ENCODE peak calls at places on chromosomes 5 and 9, in four cellular contexts. R is GM12865, D is tibial nerve, L is left ventricle myocardium inferior. O is an unnamed sample.
A peak's percentile ranks its signal among the peaks of the same experiment; 100 is the strongest.

GRCh38 chr9:115237383-115238087 is 119.6 kb upstream of the TNC start:
- DNase-seq in R (no peak), D (no peak), L (peak; percentile 33), O (no peak)

GRCh38 chr9:29422445-29422844 is 1849.2 kb upstream of the C9orf72 start:
- DNase-seq in R (no peak), D (no peak), L (no peak), O (no peak)

GRCh38 chr5:133336121-133336968 is 276.0 kb downstream of the FSTL4 start:
- DNase-seq in R (no peak), D (no peak), L (no peak), O (no peak)

GRCh38 chr5:78530342-78531096 is 118.1 kb downstream of the LHFPL2 start:
- DNase-seq in R (peak; percentile 55), D (no peak), L (no peak), O (no peak)

GRCh38 chr9:125932012-125932411 is 184.8 kb downstream of the PBX3 start:
- DNase-seq in R (no peak), D (no peak), L (no peak), O (no peak)

GRCh38 chr9:110329676-110330235 is 7.9 kb downstream of the TXNDC8 start:
- DNase-seq in R (peak; percentile 6), D (no peak), L (no peak), O (no peak)

GRCh38 chr5:73858054-73858453 is 232.1 kb downstream of the ARHGEF28 start:
- DNase-seq in R (no peak), D (no peak), L (no peak), O (no peak)

GRCh38 chr5:110631236-110631635 is 95.2 kb downstream of the TMEM232 start:
- DNase-seq in R (no peak), D (no peak), L (no peak), O (no peak)

GRCh38 chr5:76408104-76408644 is 5.1 kb downstream of the IQGAP2 start:
- DNase-seq in R (no peak), D (no peak), L (no peak), O (no peak)

GRCh38 chr9:12775963-12776774 is 1.3 kb downstream of the LURAP1L start:
- DNase-seq in R (peak; percentile 56), D (peak; percentile 62), L (peak; percentile 82), O (no peak)

GRCh38 chr5:140157032-140157781 is 17.8 kb upstream of the CYSTM1 start:
- DNase-seq in R (peak; percentile 88), D (peak; percentile 84), L (peak; percentile 90), O (peak; percentile 49)

GRCh38 chr5:149902177-149902576 is 42.4 kb downstream of the PDE6A start:
- DNase-seq in R (no peak), D (no peak), L (no peak), O (no peak)

GRCh38 chr9:94096819-94097577 is 12.7 kb downstream of the PTPDC1 start:
- DNase-seq in R (no peak), D (no peak), L (no peak), O (no peak)

GRCh38 chr9:130433947-130434262 is 10.9 kb upstream of the ASS1 start:
- DNase-seq in R (no peak), D (no peak), L (no peak), O (no peak)
- H3K4me3 ChIP-seq in R (no peak overlapping the region), D (no peak overlapping the region), L (peak overlapping the region; percentile 63), O (peak overlapping the region; percentile 44)

DNA sequence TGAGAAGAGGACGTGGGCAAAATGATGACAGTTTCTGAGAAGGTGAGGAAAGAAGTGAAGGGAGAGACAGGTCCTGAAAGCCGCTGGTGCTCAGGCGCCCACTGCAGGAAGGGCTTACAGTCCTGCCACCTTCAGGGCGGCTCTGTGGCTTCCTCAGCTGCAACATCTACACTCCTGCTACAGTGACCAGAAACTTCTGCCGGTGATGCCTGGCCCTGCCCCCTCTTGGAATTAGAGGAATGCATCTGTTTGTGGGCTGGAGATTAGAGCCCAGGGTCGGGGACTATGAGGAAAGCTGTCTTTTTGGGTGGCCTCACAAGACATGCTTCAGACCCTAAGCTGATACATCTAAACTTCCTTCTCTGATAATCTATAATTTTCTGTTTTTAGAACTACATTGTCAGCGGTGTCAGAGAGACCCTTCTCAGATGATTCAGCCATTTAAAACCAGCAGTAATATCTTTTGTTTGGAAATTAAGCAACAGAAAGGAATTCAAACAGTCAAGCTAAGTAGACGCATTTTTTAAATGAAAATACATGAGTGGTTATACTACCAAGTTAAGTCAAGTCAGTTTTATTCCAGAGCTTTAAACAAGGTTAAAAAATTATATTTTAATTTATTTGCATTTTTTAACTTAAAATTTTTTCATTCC is 30.4 kb downstream of the PRDM6 start:
- DNase-seq in R (peak; percentile 9), D (no peak), L (no peak), O (no peak)
- H3K4me3 ChIP-seq in R (no peak overlapping the region), D (no peak overlapping the region), L (no peak overlapping the region), O (no peak overlapping the region)

DNA sequence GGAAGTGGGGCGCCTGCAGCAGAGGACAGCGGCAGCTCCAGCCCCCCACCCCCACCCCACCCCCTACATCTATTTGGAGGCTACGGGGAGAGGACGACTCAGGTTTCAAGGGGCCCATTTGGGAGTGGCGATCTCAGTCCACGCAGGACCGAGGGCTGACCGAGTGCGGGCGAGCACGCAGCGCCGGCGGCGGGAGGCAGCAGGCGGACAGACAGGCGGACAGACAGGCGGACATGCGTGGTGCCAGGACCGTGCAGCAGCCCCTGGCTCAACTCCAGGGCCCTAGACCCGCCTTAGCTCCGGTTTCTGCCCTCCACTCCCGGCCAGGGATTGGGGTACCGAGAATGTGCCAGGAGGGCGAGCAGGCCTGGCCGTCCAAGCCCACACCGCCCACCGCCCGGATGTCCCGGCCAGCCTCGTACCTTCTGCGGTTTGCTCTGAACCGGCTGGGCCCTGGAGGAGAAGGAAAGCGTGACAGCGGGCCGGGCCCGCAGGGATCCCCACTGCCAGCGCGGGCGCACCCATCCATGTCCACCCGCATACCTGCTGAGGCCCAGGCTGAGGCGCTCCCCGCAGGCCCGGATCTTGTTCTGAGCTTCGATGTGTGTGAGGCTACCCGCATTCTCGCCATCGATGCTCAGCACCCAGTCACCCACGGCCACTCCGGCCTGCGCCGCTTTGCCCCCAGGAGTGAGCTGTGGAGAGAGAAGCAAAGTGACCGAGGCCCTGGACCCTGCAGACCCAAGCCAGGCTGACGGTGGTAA is 5.2 kb downstream of the PDLIM7 start:
- DNase-seq in R (no peak), D (no peak), L (no peak), O (no peak)
- H3K4me3 ChIP-seq in R (no peak overlapping the region), D (no peak overlapping the region), L (no peak overlapping the region), O (no peak overlapping the region)

GRCh38 chr5:180113660-180114303 is 42.2 kb upstream of the RNF130 start:
- DNase-seq in R (no peak), D (no peak), L (no peak), O (no peak)
- H3K4me3 ChIP-seq in R (no peak overlapping the region), D (no peak overlapping the region), L (no peak overlapping the region), O (no peak overlapping the region)

DNA sequence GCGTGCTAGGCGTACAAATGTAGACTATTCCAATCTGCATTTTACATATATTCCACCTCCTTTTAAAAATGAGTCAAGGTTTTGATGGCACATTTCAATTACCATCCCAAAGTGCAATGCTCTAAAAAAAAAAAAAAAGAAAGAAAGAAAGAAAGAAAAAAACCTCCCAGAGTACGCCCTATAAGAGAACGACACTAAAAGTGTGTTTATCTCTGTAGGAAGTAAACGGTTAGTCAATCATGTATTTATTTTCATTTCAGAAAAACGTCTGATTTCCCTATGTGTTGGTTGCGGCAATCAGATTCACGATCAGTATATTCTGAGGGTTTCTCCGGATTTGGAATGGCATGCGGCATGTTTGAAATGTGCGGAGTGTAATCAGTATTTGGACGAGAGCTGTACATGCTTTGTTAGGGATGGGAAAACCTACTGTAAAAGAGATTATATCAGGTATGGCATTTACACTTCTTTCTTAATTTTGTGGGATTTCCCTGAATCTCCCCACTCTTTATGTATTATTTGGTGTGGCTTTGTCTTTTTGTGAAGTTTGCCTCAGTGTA is 1.1 kb downstream of the ISL1 start:
- DNase-seq in R (no peak), D (no peak), L (no peak), O (no peak)
- H3K4me3 ChIP-seq in R (no peak overlapping the region), D (no peak overlapping the region), L (no peak overlapping the region), O (no peak overlapping the region)

DNA sequence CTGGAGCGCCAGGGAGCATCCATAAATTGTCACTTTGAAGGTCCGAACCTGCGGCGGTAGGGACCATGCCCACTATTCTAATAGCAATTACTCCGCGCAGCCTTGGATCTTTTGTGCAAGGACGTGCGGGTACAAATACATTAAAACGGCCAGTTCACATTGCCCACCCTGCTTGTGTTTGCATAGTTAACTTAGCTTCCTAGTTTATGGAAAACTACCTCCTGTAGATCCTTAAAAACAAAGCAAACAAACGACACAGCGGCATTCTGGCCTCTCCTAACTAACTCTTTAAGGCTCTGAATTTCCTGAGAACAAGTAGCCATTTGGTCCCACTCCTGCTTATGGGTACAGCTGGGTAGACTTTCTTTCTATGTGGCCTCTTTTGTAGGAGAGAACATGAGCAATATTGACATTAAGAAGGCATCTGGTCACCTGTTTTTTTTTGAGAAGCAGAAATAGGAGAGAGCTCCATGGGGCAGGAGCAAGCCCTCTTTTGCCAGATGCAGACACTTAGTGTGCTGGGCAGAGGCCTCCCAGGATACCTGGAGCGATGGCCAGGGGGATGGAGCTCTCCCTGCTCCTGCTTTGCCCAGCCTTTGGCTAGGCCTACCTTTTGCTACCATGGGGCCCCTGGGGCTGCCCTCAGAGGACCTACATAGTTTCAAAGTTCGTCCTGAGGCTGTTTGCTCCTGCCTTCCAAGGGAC is 2.1 kb upstream of the STC2 start:
- DNase-seq in R (no peak), D (no peak), L (no peak), O (no peak)
- H3K4me3 ChIP-seq in R (peak overlapping the region; percentile 90), D (no peak overlapping the region), L (peak overlapping the region; percentile 66), O (no peak overlapping the region)

GRCh38 chr9:98046161-98046543 is 10.4 kb upstream of the NANS start:
- DNase-seq in R (no peak), D (no peak), L (no peak), O (no peak)

GRCh38 chr9:98049668-98050067 is 6.9 kb upstream of the NANS start:
- DNase-seq in R (no peak), D (no peak), L (no peak), O (no peak)

GRCh38 chr9:98047002-98047401 is 9.5 kb upstream of the NANS start:
- DNase-seq in R (peak; percentile 33), D (no peak), L (no peak), O (no peak)

GRCh38 chr9:98043921-98044320 is 12.6 kb upstream of the NANS start:
- DNase-seq in R (no peak), D (no peak), L (no peak), O (no peak)

GRCh38 chr9:98045234-98046160 is 11.0 kb upstream of the NANS start:
- DNase-seq in R (peak; percentile 91), D (no peak), L (no peak), O (no peak)
- H3K4me3 ChIP-seq in R (peak overlapping the region; percentile 91), D (no peak overlapping the region), L (no peak overlapping the region), O (no peak overlapping the region)